ENCODE peak calls at places on chromosome 15, in seven cellular contexts. V is A549; P is CD4-positive, alpha-beta T cell; E is body of pancreas; U is AG04450; D is fibroblast of lung; X is nephron progenitor cell. S is an unnamed sample.

GRCh38 chr15:51969728-51970127 is 1.9 kb downstream of the LEO1 start:
- DNase-seq in X (no peak), U (no peak), E (no peak), D (no peak), V (no peak), P (no peak), S (no peak)

GRCh38 chr15:35090104-35090807 is 5.2 kb upstream of the NANOGP8 start:
- DNase-seq in D (no peak), P (no peak), E (no peak), U (no peak), V (no peak), X (no peak), S (no peak)

GRCh38 chr15:38093931-38094330 is 158.7 kb upstream of the SPRED1 start:
- DNase-seq in X (no peak), V (no peak), D (no peak), U (no peak), P (no peak), E (no peak), S (no peak)

GRCh38 chr15:50390549-50391264 is 33.5 kb upstream of the USP8 start:
- DNase-seq in D (no peak), P (no peak), U (no peak), E (no peak), V (no peak), X (no peak), S (no peak)

GRCh38 chr15:99016680-99017321 is 9.2 kb upstream of the PGPEP1L start:
- DNase-seq in E (no peak), D (peak), V (peak), X (peak), P (no peak), U (no peak), S (no peak)

GRCh38 chr15:93073465-93073952 is 15.5 kb downstream of the RGMA start:
- DNase-seq in X (peak), V (no peak), U (no peak), E (no peak), D (no peak), P (no peak), S (no peak)

GRCh38 chr15:72760590-72761260 is 22.8 kb downstream of the ADPGK start:
- DNase-seq in X (no peak), E (peak), V (no peak), P (no peak), D (no peak), U (no peak), S (no peak)

GRCh38 chr15:66905185-66905584 is 160.2 kb upstream of the SMAD3 start:
- DNase-seq in X (no peak), U (no peak), D (no peak), E (no peak), V (no peak), P (no peak), S (no peak)

GRCh38 chr15:95265419-95265997 is 1034.1 kb downstream of the MCTP2 start:
- DNase-seq in D (no peak), U (no peak), E (no peak), X (no peak), P (no peak), V (no peak), S (no peak)

GRCh38 chr15:38535451-38536200 is 29.0 kb downstream of the RASGRP1 start:
- DNase-seq in D (no peak), X (no peak), P (no peak), E (no peak), V (no peak), U (no peak), S (no peak)

GRCh38 chr15:31811641-31812040 is 218.7 kb upstream of the CHRNA7 start:
- DNase-seq in P (no peak), D (no peak), U (no peak), E (no peak), V (no peak), X (no peak), S (no peak)

GRCh38 chr15:31360843-31361763 is 34.5 kb downstream of the KLF13 start:
- DNase-seq in E (peak), D (no peak), U (no peak), X (no peak), V (no peak), P (peak), S (no peak)

GRCh38 chr15:101534376-101534970 is 45.0 kb upstream of the PCSK6 start:
- DNase-seq in D (no peak), E (no peak), U (no peak), X (no peak), P (no peak), V (no peak), S (no peak)

GRCh38 chr15:67039349-67040075 is 25.9 kb upstream of the SMAD3 start:
- DNase-seq in X (peak), E (no peak), D (no peak), P (no peak), U (no peak), V (no peak), S (no peak)

GRCh38 chr15:62569460-62570404 is 404.6 kb upstream of the C2CD4B start:
- DNase-seq in P (no peak), U (peak), V (peak), X (no peak), E (peak), D (peak), S (peak)

GRCh38 chr15:36529296-36530011 is 50.0 kb upstream of the CDIN1 start:
- DNase-seq in U (no peak), V (no peak), E (no peak), X (no peak), D (no peak), P (no peak), S (no peak)

DNA sequence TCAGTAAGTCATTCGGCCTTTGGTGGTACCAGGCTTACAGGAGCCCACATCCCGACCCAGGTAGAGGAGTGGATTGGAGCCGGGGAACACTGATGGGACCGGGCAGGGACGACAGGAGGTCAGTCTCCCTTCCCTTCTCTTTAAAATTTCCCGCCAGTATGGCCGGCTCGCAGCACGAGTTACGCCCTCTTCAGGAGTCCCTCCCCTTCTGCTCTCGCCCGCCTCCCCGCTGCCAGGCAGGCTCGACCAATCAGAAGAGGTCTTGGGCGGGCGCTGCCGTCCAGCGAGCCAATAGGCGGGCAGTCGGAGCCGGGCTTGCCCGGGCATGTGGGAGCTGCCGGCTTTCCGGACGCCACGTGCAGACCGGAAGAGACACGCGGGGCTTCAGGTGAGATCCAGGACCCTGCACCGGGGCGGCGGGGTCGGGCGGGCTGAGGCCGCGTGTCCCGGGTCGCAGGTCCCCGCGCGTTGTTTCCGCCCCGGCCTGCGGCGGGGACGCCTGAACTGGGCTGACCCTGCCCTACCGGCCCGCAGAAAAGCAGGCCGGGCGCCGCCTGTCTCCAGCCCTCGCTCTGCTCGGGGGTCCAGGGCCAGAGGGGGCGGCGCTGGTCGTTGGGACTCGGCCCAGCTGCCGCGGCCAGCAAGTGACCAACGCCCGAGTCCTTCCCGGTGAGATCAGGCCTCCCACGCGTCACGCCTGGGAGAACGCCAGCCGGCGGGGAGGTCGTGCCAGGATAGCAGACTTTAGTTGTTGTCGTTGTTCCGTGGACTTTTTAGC is at the start of gene AEN:
- DNase-seq in U (peak), D (peak), X (peak), V (peak), E (peak), P (peak), S (peak)
- TF ChIP-seq CTCF in U (no peak), D (no peak), X (no peak), V (no peak), E (no peak), P (no peak), S (peak)

GRCh38 chr15:84981054-84981710 is 474 bp upstream of the PDE8A start:
- DNase-seq in P (peak), E (peak), V (peak), U (peak), X (peak), D (peak), S (peak)

GRCh38 chr15:84983711-84984110 is 2.1 kb downstream of the PDE8A start:
- DNase-seq in E (no peak), X (no peak), D (no peak), U (no peak), V (peak), P (no peak), S (no peak)

GRCh38 chr15:84983299-84983698 is 1.6 kb downstream of the PDE8A start:
- DNase-seq in P (no peak), U (no peak), X (no peak), E (no peak), D (no peak), V (no peak), S (no peak)

GRCh38 chr15:84981711-84982300 is at the start of gene PDE8A:
- DNase-seq in E (peak), U (no peak), P (peak), D (no peak), X (peak), V (peak), S (peak)

GRCh38 chr15:84982301-84982920 is 755 bp downstream of the PDE8A start:
- DNase-seq in U (no peak), P (peak), D (peak), X (peak), E (peak), V (peak), S (peak)
- TF ChIP-seq CTCF in U (no peak), P (no peak), D (no peak), X (no peak), E (no peak), V (no peak), S (no peak)

DNA sequence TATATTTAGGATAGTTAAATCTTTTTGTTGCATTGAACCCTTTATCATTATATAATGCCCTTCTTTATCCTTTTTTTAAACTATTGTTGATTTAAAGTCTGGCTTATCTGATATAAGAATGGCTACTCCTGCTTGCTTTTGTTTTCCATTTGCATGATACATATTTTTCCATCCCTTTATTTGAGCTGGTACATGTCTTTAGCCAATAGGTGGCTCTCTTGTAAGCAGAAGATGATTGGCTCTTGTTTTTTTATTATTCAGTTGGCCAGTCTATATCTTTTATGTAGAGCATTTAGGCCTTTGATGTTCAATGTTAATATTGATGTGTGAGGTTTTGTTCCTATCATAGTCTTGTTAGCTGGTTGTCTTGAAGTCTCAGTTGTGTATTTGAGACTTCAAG is 99.5 kb upstream of the MCTP2 start:
- DNase-seq in P (no peak), X (no peak), U (no peak), E (no peak), V (no peak), D (no peak), S (no peak)
- TF ChIP-seq CTCF in P (no peak), X (no peak), U (no peak), E (no peak), V (no peak), D (no peak), S (no peak)

GRCh38 chr15:27059610-27060202 is 88.7 kb downstream of the GABRG3 start:
- DNase-seq in D (peak), E (peak), X (peak), V (peak), U (no peak), P (no peak), S (peak)
- TF ChIP-seq CTCF in D (peak), E (peak), X (peak), V (peak), U (peak), P (peak), S (peak)

DNA sequence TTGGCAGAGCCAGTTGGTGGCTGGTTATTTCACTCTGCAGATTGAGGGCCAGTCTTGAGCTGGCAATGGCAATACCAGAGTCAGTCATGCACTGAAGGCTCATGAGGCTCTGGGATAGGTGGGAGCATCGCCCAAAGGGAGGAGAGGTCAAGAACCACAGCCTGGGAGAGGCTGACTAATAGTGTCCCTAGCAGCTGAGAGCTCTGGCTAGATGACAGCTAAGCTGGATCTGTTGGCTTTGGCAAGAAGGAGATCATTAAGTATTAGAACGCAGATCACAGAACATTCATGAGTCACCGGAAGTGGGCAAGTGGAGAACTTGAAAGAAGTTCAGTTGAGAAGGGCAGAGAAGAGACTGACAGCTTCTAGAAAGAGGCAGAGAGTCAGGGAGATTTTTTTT is 521.1 kb downstream of the NR2F2 start:
- DNase-seq in V (no peak), X (no peak), P (no peak), D (peak), U (no peak), E (no peak), S (no peak)
- TF ChIP-seq CTCF in V (no peak), X (no peak), P (no peak), D (no peak), U (no peak), E (no peak), S (no peak)

GRCh38 chr15:77784361-77785292 is 151.9 kb upstream of the LINGO1 start:
- DNase-seq in V (peak), U (no peak), E (no peak), D (peak), X (peak), P (no peak), S (no peak)
- TF ChIP-seq CTCF in V (peak), U (peak), E (no peak), D (peak), X (peak), P (no peak), S (peak)

DNA sequence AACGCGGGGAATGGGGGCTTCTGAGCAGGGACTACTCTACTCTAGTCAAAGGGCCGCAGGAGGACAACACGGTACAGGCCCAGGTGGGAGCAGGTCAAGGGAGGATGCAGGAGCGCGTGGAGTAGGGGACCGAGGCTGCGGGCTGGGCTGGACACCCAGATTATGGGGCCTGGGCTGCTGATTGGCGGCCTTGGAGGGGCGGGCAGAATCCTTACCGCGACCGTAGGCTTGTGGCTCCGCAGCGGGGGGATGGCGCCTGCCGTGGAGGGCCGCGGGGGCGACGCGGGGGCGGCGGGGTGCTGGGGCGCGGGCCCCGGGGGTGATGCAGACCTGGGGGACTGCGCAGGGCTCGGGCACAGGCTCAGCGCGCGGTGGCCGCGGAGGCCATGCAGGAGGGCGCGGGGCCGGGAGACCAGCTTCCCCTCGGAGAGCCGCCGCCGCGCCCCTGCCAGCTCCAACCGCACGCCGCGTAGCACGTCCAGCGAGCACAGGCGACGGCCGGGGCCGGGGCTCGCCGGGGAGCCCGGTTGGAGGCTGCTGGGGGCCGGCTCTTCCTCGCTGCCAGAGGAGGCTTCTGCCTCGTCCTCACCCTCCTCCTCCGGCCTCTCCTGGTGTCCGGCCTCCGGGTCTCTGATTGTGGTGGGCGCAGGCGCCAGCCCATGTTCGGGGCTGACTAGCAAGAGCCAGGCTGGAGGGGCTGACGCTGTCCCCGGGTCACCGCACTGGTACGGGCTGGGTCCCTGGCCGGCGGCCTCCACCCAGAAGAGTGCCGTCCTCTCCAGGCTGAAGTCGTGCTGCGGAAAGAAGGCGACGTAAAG is 12.9 kb downstream of the UBAP1L start:
- DNase-seq in P (no peak), D (no peak), E (no peak), V (no peak), U (no peak), X (no peak), S (no peak)
- TF ChIP-seq CTCF in P (no peak), D (no peak), E (no peak), V (no peak), U (no peak), X (no peak), S (no peak)